ENCODE peak calls at places on chromosomes 5 and 9, in ten cellular contexts. T is T-helper 1 cell; U is cerebellar cortex; S is heart left ventricle; I is stimulated activated CD4-positive, alpha-beta T cell treated with anti-CD3 and anti-CD28 coated beads, TNF-alpha, amount 100 ng/mL, for 24 hours; M is NCI-H460; L is mesenchymal stem cell; Q is testis; H is heart right ventricle; W is GM20000. R is an unnamed sample.
A peak's percentile ranks its signal among the peaks of the same experiment; 100 is the strongest.

GRCh38 chr5:149808264-149808982 is 78.3 kb downstream of the PPARGC1B start:
- DNase-seq in T (no peak), U (no peak), W (no peak), M (no peak), S (no peak), Q (peak; percentile 27), H (peak; percentile 44), L (no peak), I (no peak), R (no peak)

GRCh38 chr9:68740561-68740960 is 35.5 kb downstream of the PIP5K1B start:
- DNase-seq in M (peak; percentile 43), L (no peak), W (no peak), U (no peak), S (no peak), H (no peak), Q (no peak), T (no peak), I (no peak), R (no peak)

GRCh38 chr5:171969288-171969880 is 37.1 kb downstream of the FBXW11 start:
- DNase-seq in L (no peak), I (no peak), U (no peak), H (no peak), M (no peak), W (no peak), T (no peak), S (no peak), Q (no peak), R (no peak)

GRCh38 chr5:88925692-88926490 is 42.9 kb upstream of the MEF2C start:
- DNase-seq in W (no peak), M (no peak), L (peak; percentile 44), H (no peak), T (no peak), S (no peak), U (no peak), I (no peak), Q (no peak), R (no peak)

GRCh38 chr5:113505181-113505580 is 8.3 kb upstream of the YTHDC2 start:
- DNase-seq in U (no peak), Q (no peak), S (no peak), I (no peak), W (no peak), H (no peak), L (peak; percentile 75), T (no peak), M (no peak), R (no peak)

GRCh38 chr5:179186801-179187200 is 126.6 kb downstream of the ZNF354C start:
- DNase-seq in S (peak; percentile 37), L (no peak), M (no peak), W (no peak), I (no peak), T (no peak), U (no peak), H (no peak), Q (no peak), R (no peak)

GRCh38 chr5:57128325-57128724 is 45.5 kb upstream of the GPBP1 start:
- DNase-seq in L (no peak), S (no peak), H (no peak), M (no peak), T (no peak), Q (no peak), I (no peak), W (no peak), U (no peak), R (no peak)

GRCh38 chr5:124706729-124707361 is 39.6 kb downstream of the ZNF608 start:
- DNase-seq in M (no peak), I (no peak), U (peak; percentile 63), W (no peak), L (peak; percentile 58), H (peak; percentile 68), Q (no peak), T (no peak), S (no peak), R (no peak)

GRCh38 chr5:110807174-110807573 is 68.4 kb downstream of the SLC25A46 start:
- DNase-seq in W (no peak), T (no peak), Q (no peak), S (no peak), M (no peak), U (no peak), I (no peak), H (peak; percentile 45), L (peak; percentile 16), R (no peak)

GRCh38 chr5:72353046-72353445 is 32.9 kb downstream of the PTCD2 start:
- DNase-seq in S (no peak), I (no peak), Q (no peak), W (no peak), T (no peak), H (no peak), U (no peak), M (peak; percentile 12), L (no peak), R (no peak)

GRCh38 chr5:128304121-128304520 is 220.6 kb downstream of the SLC12A2 start:
- DNase-seq in H (no peak), W (no peak), S (no peak), Q (no peak), M (no peak), T (no peak), I (no peak), L (peak; percentile 69), U (no peak), R (no peak)